ENCODE peak calls at places on chromosomes 12 and 14, in seven cellular contexts. T is cardiac muscle cell; E is activated effector memory CD4-positive, alpha-beta T cell treated with Interleukin-2 at 50 U/mL for 16 hours; O is neural progenitor cell; G is stimulated activated CD8-positive, alpha-beta memory T cell treated with anti-CD3 and anti-CD28 coated beads, Interleukin-4, amount 100 ng/mL, for 4 hours; I is foreskin fibroblast; U is heart right ventricle. J is an unnamed sample.

GRCh38 chr14:93346926-93347721 is at the start of gene COX8C:
- DNase-seq in O (no peak), T (no peak), U (no peak), I (no peak), E (no peak), G (no peak), J (no peak)

GRCh38 chr12:46803517-46803916 is 22.3 kb downstream of the SLC38A4 start:
- DNase-seq in U (no peak), G (no peak), E (no peak), T (no peak), I (no peak), O (no peak), J (no peak)

GRCh38 chr12:94134226-94134795 is 14.1 kb upstream of the PLXNC1 start:
- DNase-seq in U (peak), E (no peak), O (peak), T (peak), G (no peak), I (peak), J (no peak)

GRCh38 chr14:62768753-62769152 is 276.5 kb downstream of the KCNH5 start:
- DNase-seq in G (no peak), U (no peak), O (peak), T (no peak), I (no peak), E (no peak), J (no peak)

GRCh38 chr12:112503521-112503920 is 84.8 kb downstream of the PTPN11 start:
- DNase-seq in I (no peak), T (no peak), O (no peak), E (no peak), U (no peak), G (no peak), J (no peak)

GRCh38 chr12:76270657-76271358 is 77.4 kb downstream of the BBS10 start:
- DNase-seq in I (no peak), O (no peak), E (no peak), T (peak), G (no peak), U (no peak), J (no peak)

GRCh38 chr12:12326262-12326661 is 23.8 kb downstream of the MANSC1 start:
- DNase-seq in G (no peak), O (no peak), I (no peak), T (no peak), E (no peak), U (no peak), J (no peak)

GRCh38 chr14:95424533-95424932 is 91.9 kb downstream of the SYNE3 start:
- DNase-seq in U (no peak), I (peak), T (peak), O (no peak), G (no peak), E (no peak), J (no peak)

GRCh38 chr12:126182619-126183236 is 1117.5 kb downstream of the AACS start:
- DNase-seq in E (no peak), U (no peak), O (no peak), T (peak), G (no peak), I (no peak), J (no peak)

GRCh38 chr12:72792889-72793288 is 520.7 kb downstream of the TRHDE start:
- DNase-seq in I (no peak), U (no peak), E (no peak), T (no peak), G (no peak), O (no peak), J (no peak)

GRCh38 chr14:105205718-105206208 is 24.7 kb upstream of the NUDT14 start:
- DNase-seq in G (no peak), U (no peak), I (peak), E (no peak), O (no peak), T (no peak), J (no peak)

GRCh38 chr14:67079836-67080235 is 109.4 kb upstream of the GARIN2 start:
- DNase-seq in G (no peak), O (no peak), I (no peak), U (no peak), E (no peak), T (no peak), J (no peak)

GRCh38 chr14:77544571-77544970 is 46.0 kb upstream of the ISM2 start:
- DNase-seq in E (no peak), I (no peak), T (peak), O (no peak), U (no peak), G (no peak), J (no peak)

GRCh38 chr12:38053655-38054464 is 262.7 kb upstream of the ALG10B start:
- DNase-seq in E (no peak), G (no peak), O (no peak), U (no peak), T (no peak), I (no peak), J (no peak)

GRCh38 chr12:116484807-116485206 is 74.4 kb upstream of the MAP1LC3B2 start:
- DNase-seq in T (peak), E (no peak), U (no peak), O (no peak), G (no peak), I (peak), J (no peak)

GRCh38 chr14:21069388-21070082 is 569 bp upstream of the ARHGEF40 start:
- DNase-seq in T (peak), G (no peak), E (no peak), I (no peak), U (peak), O (peak), J (peak)

GRCh38 chr14:77301103-77301502 is 19.6 kb downstream of the POMT2 start:
- DNase-seq in U (peak), G (no peak), E (peak), T (peak), O (peak), I (peak), J (peak)

GRCh38 chr14:92482621-92483319 is 30.8 kb upstream of the RIN3 start:
- DNase-seq in I (no peak), U (no peak), G (no peak), T (no peak), E (no peak), O (no peak), J (no peak)

GRCh38 chr14:50044040-50044651 is 72.2 kb downstream of the VCPKMT start:
- DNase-seq in T (peak), I (no peak), G (no peak), O (no peak), E (no peak), U (no peak), J (no peak)

GRCh38 chr14:41925409-41925808 is 318.7 kb downstream of the LRFN5 start:
- DNase-seq in T (peak), U (no peak), G (no peak), I (no peak), O (peak), E (no peak), J (no peak)

GRCh38 chr14:85867450-85867849 is 337.5 kb downstream of the FLRT2 start:
- DNase-seq in G (no peak), E (no peak), O (no peak), I (no peak), U (no peak), T (no peak), J (no peak)

GRCh38 chr12:117484901-117485300 is 123.5 kb upstream of the NOS1 start:
- DNase-seq in T (no peak), U (no peak), E (no peak), I (no peak), G (no peak), O (no peak), J (no peak)

GRCh38 chr14:69424139-69424923 is 25.8 kb downstream of the SLC39A9 start:
- DNase-seq in U (no peak), G (no peak), O (no peak), E (no peak), T (no peak), I (no peak), J (no peak)

J was measured in hypothalamus.